ENCODE peak calls at places on chromosome 13, in six cellular contexts. One of them, this sample, is unnamed.

GRCh38 chr13:38369058-38369457 is 19.4 kb downstream of the UFM1 start:
- DNase-seq in aorta: no peak
- DNase-seq in stimulated activated CD8-positive, alpha-beta memory T cell treated with anti-CD3 and anti-CD28 coated beads, Interleukin-2, amount 100 ng/mL, for 48 hours: no peak
- DNase-seq in AG09309: no peak
- DNase-seq in hypothalamus: no peak
- DNase-seq in left ventricle myocardium inferior: no peak
- DNase-seq in this sample: no peak

GRCh38 chr13:30306762-30307193 is 573 bp downstream of the KATNAL1 start:
- DNase-seq in left ventricle myocardium inferior: peak; percentile 93
- DNase-seq in aorta: peak; percentile 98
- DNase-seq in hypothalamus: peak; percentile 86
- DNase-seq in stimulated activated CD8-positive, alpha-beta memory T cell treated with anti-CD3 and anti-CD28 coated beads, Interleukin-2, amount 100 ng/mL, for 48 hours: peak; percentile 87
- DNase-seq in AG09309: peak; percentile 62
- DNase-seq in this sample: peak; percentile 98

GRCh38 chr13:75749407-75749806 is 113.3 kb downstream of the LMO7 start:
- DNase-seq in hypothalamus: no peak
- DNase-seq in left ventricle myocardium inferior: no peak
- DNase-seq in aorta: peak; percentile 80
- DNase-seq in AG09309: peak; percentile 40
- DNase-seq in stimulated activated CD8-positive, alpha-beta memory T cell treated with anti-CD3 and anti-CD28 coated beads, Interleukin-2, amount 100 ng/mL, for 48 hours: no peak
- DNase-seq in this sample: no peak

GRCh38 chr13:114282143-114282685 is 813 bp downstream of the UPF3A start:
- DNase-seq in aorta: peak; percentile 84
- DNase-seq in AG09309: no peak
- DNase-seq in left ventricle myocardium inferior: peak; percentile 21
- DNase-seq in stimulated activated CD8-positive, alpha-beta memory T cell treated with anti-CD3 and anti-CD28 coated beads, Interleukin-2, amount 100 ng/mL, for 48 hours: peak; percentile 12
- DNase-seq in hypothalamus: peak; percentile 42
- DNase-seq in this sample: peak; percentile 69

GRCh38 chr13:49608932-49609331 is 19.4 kb upstream of the ARL11 start:
- DNase-seq in AG09309: no peak
- DNase-seq in aorta: no peak
- DNase-seq in left ventricle myocardium inferior: no peak
- DNase-seq in stimulated activated CD8-positive, alpha-beta memory T cell treated with anti-CD3 and anti-CD28 coated beads, Interleukin-2, amount 100 ng/mL, for 48 hours: no peak
- DNase-seq in hypothalamus: no peak
- DNase-seq in this sample: no peak

GRCh38 chr13:105165449-105166125 is 1369.9 kb downstream of the EFNB2 start:
- DNase-seq in left ventricle myocardium inferior: no peak
- DNase-seq in hypothalamus: no peak
- DNase-seq in AG09309: no peak
- DNase-seq in aorta: no peak
- DNase-seq in stimulated activated CD8-positive, alpha-beta memory T cell treated with anti-CD3 and anti-CD28 coated beads, Interleukin-2, amount 100 ng/mL, for 48 hours: no peak
- DNase-seq in this sample: no peak

GRCh38 chr13:24459234-24459633 is 53.3 kb downstream of the PARP4 start:
- DNase-seq in left ventricle myocardium inferior: no peak
- DNase-seq in aorta: no peak
- DNase-seq in stimulated activated CD8-positive, alpha-beta memory T cell treated with anti-CD3 and anti-CD28 coated beads, Interleukin-2, amount 100 ng/mL, for 48 hours: no peak
- DNase-seq in hypothalamus: no peak
- DNase-seq in AG09309: peak; percentile 53
- DNase-seq in this sample: no peak

GRCh38 chr13:43171489-43171888 is 148.1 kb downstream of the DNAJC15 start:
- DNase-seq in hypothalamus: no peak
- DNase-seq in stimulated activated CD8-positive, alpha-beta memory T cell treated with anti-CD3 and anti-CD28 coated beads, Interleukin-2, amount 100 ng/mL, for 48 hours: no peak
- DNase-seq in AG09309: no peak
- DNase-seq in aorta: no peak
- DNase-seq in left ventricle myocardium inferior: no peak
- DNase-seq in this sample: no peak

GRCh38 chr13:31909889-31910551 is 121.6 kb upstream of the FRY start:
- DNase-seq in AG09309: no peak
- DNase-seq in left ventricle myocardium inferior: no peak
- DNase-seq in hypothalamus: peak; percentile 15
- DNase-seq in aorta: no peak
- DNase-seq in stimulated activated CD8-positive, alpha-beta memory T cell treated with anti-CD3 and anti-CD28 coated beads, Interleukin-2, amount 100 ng/mL, for 48 hours: peak; percentile 7
- DNase-seq in this sample: peak; percentile 70

GRCh38 chr13:39499580-39499979 is 103.4 kb downstream of the LHFPL6 start:
- DNase-seq in aorta: no peak
- DNase-seq in stimulated activated CD8-positive, alpha-beta memory T cell treated with anti-CD3 and anti-CD28 coated beads, Interleukin-2, amount 100 ng/mL, for 48 hours: no peak
- DNase-seq in hypothalamus: no peak
- DNase-seq in AG09309: no peak
- DNase-seq in left ventricle myocardium inferior: no peak
- DNase-seq in this sample: no peak

GRCh38 chr13:114004416-114005205 is 30.7 kb upstream of the C13orf46 start:
- DNase-seq in hypothalamus: no peak
- DNase-seq in left ventricle myocardium inferior: peak; percentile 39
- DNase-seq in AG09309: no peak
- DNase-seq in stimulated activated CD8-positive, alpha-beta memory T cell treated with anti-CD3 and anti-CD28 coated beads, Interleukin-2, amount 100 ng/mL, for 48 hours: no peak
- DNase-seq in aorta: peak; percentile 75
- DNase-seq in this sample: no peak

GRCh38 chr13:101492251-101492910 is 39.9 kb downstream of the ITGBL1 start:
- DNase-seq in left ventricle myocardium inferior: no peak
- DNase-seq in hypothalamus: no peak
- DNase-seq in AG09309: no peak
- DNase-seq in stimulated activated CD8-positive, alpha-beta memory T cell treated with anti-CD3 and anti-CD28 coated beads, Interleukin-2, amount 100 ng/mL, for 48 hours: no peak
- DNase-seq in aorta: no peak
- DNase-seq in this sample: no peak

GRCh38 chr13:39585219-39585618 is 17.8 kb downstream of the LHFPL6 start:
- DNase-seq in left ventricle myocardium inferior: no peak
- DNase-seq in AG09309: no peak
- DNase-seq in hypothalamus: no peak
- DNase-seq in stimulated activated CD8-positive, alpha-beta memory T cell treated with anti-CD3 and anti-CD28 coated beads, Interleukin-2, amount 100 ng/mL, for 48 hours: no peak
- DNase-seq in aorta: no peak
- DNase-seq in this sample: no peak

This sample was measured in sciatic nerve.